ENCODE peak calls at places on chromosomes 13 and 19, in seven cellular contexts. W, G, N, O, Z, B and R are unnamed samples.

GRCh38 chr19:42683917-42684513 is 56.3 kb downstream of the PSG3 start:
- DNase-seq in W (no peak), G (no peak), N (peak), O (no peak), Z (peak), B (no peak), R (no peak)

GRCh38 chr19:38647368-38647965 is at the start of gene ACTN4:
- DNase-seq in W (peak), G (peak), N (peak), O (peak), Z (peak), B (peak), R (peak)

GRCh38 chr13:42990147-42990990 is 1.7 kb downstream of the EPSTI1 start:
- DNase-seq in W (no peak), G (no peak), N (peak), O (peak), Z (peak), B (no peak), R (no peak)

GRCh38 chr13:110290153-110290552 is 16.8 kb downstream of the COL4A1 start:
- DNase-seq in W (peak), G (no peak), N (no peak), O (no peak), Z (no peak), B (no peak), R (no peak)

GRCh38 chr13:20190481-20191310 is 2.0 kb downstream of the GJB2 start:
- DNase-seq in W (no peak), G (peak), N (peak), O (no peak), Z (peak), B (no peak), R (no peak)

GRCh38 chr13:98977568-98978270 is at the start of gene DOCK9:
- DNase-seq in W (peak), G (no peak), N (peak), O (no peak), Z (peak), B (peak), R (no peak)

GRCh38 chr13:74570046-74570445 is 435.8 kb upstream of the KLF12 start:
- DNase-seq in W (no peak), G (no peak), N (no peak), O (no peak), Z (no peak), B (no peak), R (no peak)

GRCh38 chr13:91185294-91185863 is 162.1 kb upstream of the MIR17HG start:
- DNase-seq in W (no peak), G (no peak), N (peak), O (no peak), Z (peak), B (no peak), R (no peak)

GRCh38 chr13:19681517-19681916 is 48.1 kb downstream of the MPHOSPH8 start:
- DNase-seq in W (no peak), G (no peak), N (no peak), O (peak), Z (no peak), B (no peak), R (no peak)

GRCh38 chr13:73069206-73069815 is 10.5 kb downstream of the KLF5 start:
- DNase-seq in W (no peak), G (no peak), N (no peak), O (no peak), Z (no peak), B (no peak), R (no peak)

GRCh38 chr13:59776924-59777690 is 386.6 kb downstream of the DIAPH3 start:
- DNase-seq in W (no peak), G (peak), N (peak), O (no peak), Z (peak), B (no peak), R (no peak)

GRCh38 chr19:12140545-12141404 is 625 bp upstream of the ZNF20 start:
- DNase-seq in W (peak), G (peak), N (peak), O (peak), Z (peak), B (peak), R (peak)

GRCh38 chr19:15864824-15865223 is 33.0 kb downstream of the CYP4F2 start:
- DNase-seq in W (peak), G (no peak), N (no peak), O (no peak), Z (no peak), B (no peak), R (no peak)

GRCh38 chr13:94154362-94154761 is 325.1 kb downstream of the DCT start:
- DNase-seq in W (peak), G (no peak), N (peak), O (no peak), Z (no peak), B (no peak), R (no peak)

GRCh38 chr19:55344444-55344843 is 4.8 kb downstream of the KMT5C start:
- DNase-seq in W (no peak), G (no peak), N (no peak), O (no peak), Z (no peak), B (no peak), R (no peak)

GRCh38 chr19:3358919-3359849 is 7.2 kb upstream of the NFIC start:
- DNase-seq in W (peak), G (no peak), N (peak), O (peak), Z (peak), B (peak), R (no peak)

GRCh38 chr19:13866463-13867046 is 10.4 kb upstream of the NANOS3 start:
- DNase-seq in W (no peak), G (no peak), N (no peak), O (no peak), Z (no peak), B (no peak), R (no peak)
- H3K27ac ChIP-seq in W (no peak), G (no peak), N (no peak), O (no peak), Z (no peak), B (peak), R (no peak)

DNA sequence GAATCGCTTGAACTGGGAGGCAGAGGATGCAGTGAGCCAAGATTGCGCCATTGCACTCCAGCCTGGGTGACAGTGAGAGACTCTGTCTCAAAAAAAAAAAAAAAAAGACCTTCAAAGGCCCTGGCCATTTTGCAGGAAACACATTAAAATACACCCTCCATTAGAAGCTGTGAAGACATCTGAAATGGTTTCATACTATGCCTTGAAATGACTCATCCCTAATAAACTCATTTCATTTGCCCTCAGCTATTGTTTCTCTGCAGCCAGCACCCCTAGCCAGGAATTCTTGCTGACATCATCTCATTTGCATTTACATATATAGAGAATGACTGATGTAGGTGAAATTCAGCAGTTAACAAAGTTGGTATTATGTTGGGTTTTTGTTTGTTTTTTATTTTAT is 8.7 kb downstream of the EML2 start:
- DNase-seq in W (no peak), G (no peak), N (peak), O (no peak), Z (peak), B (no peak), R (no peak)
- H3K27ac ChIP-seq in W (no peak), G (peak), N (peak), O (no peak), Z (no peak), B (no peak), R (peak)

GRCh38 chr19:5058456-5059190 is 89.7 kb downstream of the KDM4B start:
- DNase-seq in W (no peak), G (no peak), N (peak), O (no peak), Z (no peak), B (no peak), R (no peak)
- H3K27ac ChIP-seq in W (no peak), G (no peak), N (peak), O (no peak), Z (no peak), B (no peak), R (peak)

DNA sequence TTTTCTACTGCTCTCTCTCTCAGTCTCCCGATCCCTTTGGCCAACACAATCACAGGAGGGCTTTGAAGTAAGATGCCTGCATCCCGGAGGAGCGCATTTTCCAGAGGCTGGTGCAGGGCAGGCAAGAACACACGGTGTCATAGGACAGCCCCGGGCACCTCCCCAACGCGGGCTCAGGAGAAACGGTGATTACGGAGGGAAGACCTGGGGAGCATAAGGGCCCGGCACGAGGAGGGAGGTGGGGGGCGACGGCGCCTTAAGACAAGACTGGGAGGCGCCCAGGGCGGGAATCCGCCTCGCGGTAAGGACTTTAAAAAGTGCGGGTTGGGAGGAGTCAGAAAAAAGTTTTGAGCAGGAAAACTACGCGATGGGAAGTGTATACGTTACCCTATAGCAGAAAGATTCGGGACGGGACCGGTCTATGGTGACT is 18.7 kb upstream of the ZNF888 start:
- DNase-seq in W (peak), G (no peak), N (peak), O (no peak), Z (peak), B (peak), R (no peak)
- H3K27ac ChIP-seq in W (peak), G (peak), N (peak), O (peak), Z (peak), B (peak), R (peak)